ENCODE peak calls at places on chromosomes 5 and 9, in six cellular contexts. E is MM.1S, H is PC-3, O is GM12878, X is fibroblast of lung, K is H1. F is an unnamed sample.
A peak's percentile ranks its signal among the peaks of the same experiment; 100 is the strongest.

GRCh38 chr5:136984772-136985455 is 514.2 kb downstream of the SPOCK1 start:
- DNase-seq in E (no peak), H (no peak), O (no peak), X (no peak), K (no peak), F (no peak)

GRCh38 chr9:112020680-112021596 is 124.3 kb downstream of the UGCG start:
- DNase-seq in E (no peak), H (peak; percentile 89), O (peak; percentile 80), X (peak; percentile 79), K (no peak), F (peak; percentile 30)

GRCh38 chr9:122348288-122348777 is 22.5 kb upstream of the PTGS1 start:
- DNase-seq in E (no peak), H (no peak), O (no peak), X (no peak), K (no peak), F (no peak)

GRCh38 chr5:609506-609905 is 2.6 kb upstream of the CEP72 start:
- DNase-seq in E (no peak), H (no peak), O (no peak), X (no peak), K (no peak), F (no peak)

GRCh38 chr9:135485832-135486231 is 6.2 kb downstream of the PPP1R26 start:
- DNase-seq in E (no peak), H (no peak), O (no peak), X (no peak), K (no peak), F (no peak)

GRCh38 chr9:18485691-18486090 is 11.7 kb downstream of the ADAMTSL1 start:
- DNase-seq in E (no peak), H (no peak), O (no peak), X (peak; percentile 72), K (no peak), F (no peak)

GRCh38 chr5:145531038-145531734 is 304.0 kb downstream of the PRELID2 start:
- DNase-seq in E (no peak), H (peak; percentile 92), O (no peak), X (peak; percentile 90), K (no peak), F (peak; percentile 70)

GRCh38 chr5:130109152-130109551 is 204.9 kb downstream of the CHSY3 start:
- DNase-seq in E (peak; percentile 75), H (peak; percentile 61), O (no peak), X (peak; percentile 36), K (no peak), F (peak; percentile 38)

GRCh38 chr9:3553076-3553765 is 27.4 kb upstream of the RFX3 start:
- DNase-seq in E (no peak), H (no peak), O (no peak), X (no peak), K (no peak), F (no peak)

GRCh38 chr9:120852240-120853018 is 9.7 kb upstream of the PSMD5 start:
- DNase-seq in E (no peak), H (no peak), O (no peak), X (peak; percentile 66), K (no peak), F (no peak)

GRCh38 chr9:35616681-35617459 is 1.3 kb downstream of the CD72 start:
- DNase-seq in E (peak; percentile 52), H (no peak), O (no peak), X (peak; percentile 66), K (no peak), F (peak; percentile 80)

GRCh38 chr9:99962685-99963261 is 56.3 kb downstream of the STX17 start:
- DNase-seq in E (no peak), H (no peak), O (peak; percentile 12), X (peak; percentile 24), K (no peak), F (no peak)

GRCh38 chr9:138075496-138075895 is 197.9 kb downstream of the CACNA1B start:
- DNase-seq in E (no peak), H (no peak), O (no peak), X (no peak), K (no peak), F (no peak)

GRCh38 chr9:111903996-111904395 is 7.4 kb downstream of the UGCG start:
- DNase-seq in E (no peak), H (no peak), O (no peak), X (peak; percentile 23), K (no peak), F (no peak)

GRCh38 chr9:83024501-83025125 is 38.3 kb downstream of the RASEF start:
- DNase-seq in E (no peak), H (no peak), O (no peak), X (peak; percentile 50), K (no peak), F (no peak)

GRCh38 chr9:10875752-10876151 is 262.9 kb upstream of the PTPRD start:
- DNase-seq in E (no peak), H (peak; percentile 56), O (no peak), X (peak; percentile 16), K (no peak), F (no peak)

GRCh38 chr5:14457475-14457874 is 124.1 kb upstream of the OTULINL start:
- DNase-seq in E (no peak), H (no peak), O (no peak), X (peak; percentile 49), K (no peak), F (no peak)

GRCh38 chr5:103347729-103348128 is 89.2 kb downstream of the MACIR start:
- DNase-seq in E (no peak), H (peak; percentile 89), O (no peak), X (peak; percentile 8), K (no peak), F (peak; percentile 44)

GRCh38 chr5:5432020-5432707 is 9.7 kb downstream of the ICE1 start:
- DNase-seq in E (no peak), H (peak; percentile 47), O (no peak), X (peak; percentile 80), K (no peak), F (no peak)

GRCh38 chr9:8868632-8869031 is 1069.1 kb upstream of the DMAC1 start:
- DNase-seq in E (no peak), H (no peak), O (no peak), X (peak; percentile 79), K (no peak), F (no peak)

GRCh38 chr5:131782717-131783116 is 14.1 kb downstream of the FNIP1 start:
- DNase-seq in E (no peak), H (no peak), O (no peak), X (no peak), K (no peak), F (no peak)

GRCh38 chr5:56211298-56211865 is 21.7 kb downstream of the ANKRD55 start:
- DNase-seq in E (no peak), H (peak; percentile 75), O (no peak), X (peak; percentile 89), K (no peak), F (peak; percentile 63)

GRCh38 chr5:160083012-160083436 is 36.2 kb downstream of the PWWP2A start:
- DNase-seq in E (no peak), H (peak; percentile 77), O (no peak), X (peak; percentile 94), K (no peak), F (no peak)

GRCh38 chr9:27094640-27095039 is 14.4 kb upstream of the TEK start:
- DNase-seq in E (no peak), H (peak; percentile 80), O (no peak), X (peak; percentile 90), K (no peak), F (no peak)

DNA sequence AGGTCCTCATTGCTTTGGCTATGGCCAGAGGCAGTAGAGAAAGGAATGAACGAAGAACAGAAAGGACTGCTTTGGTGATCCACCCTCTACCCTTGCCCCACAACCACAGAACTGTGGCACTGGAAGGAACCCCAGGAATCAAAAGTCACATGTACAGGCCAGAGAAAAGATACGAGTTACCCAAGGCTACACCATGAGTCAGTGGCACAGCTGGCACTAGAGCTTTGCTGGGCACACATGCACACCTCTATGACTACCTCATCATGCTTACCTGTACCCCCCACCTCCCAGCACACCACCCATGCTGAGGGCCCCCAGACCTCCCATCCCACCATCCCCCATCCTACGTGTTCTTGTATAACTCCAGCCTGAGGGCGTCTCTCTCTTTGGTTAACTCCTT is 13.1 kb downstream of the GOLGA2 start:
- DNase-seq in E (no peak), H (no peak), O (no peak), X (no peak), K (no peak), F (no peak)
- TF ChIP-seq EZH2 in E (no peak), H (no peak), O (no peak), X (no peak), K (no peak), F (no peak)

GRCh38 chr5:115291397-115291796 is 5.1 kb downstream of the CCDC112 start:
- DNase-seq in E (no peak), H (no peak), O (no peak), X (no peak), K (no peak), F (no peak)
- TF ChIP-seq EZH2 in E (no peak), H (no peak), O (no peak), X (no peak), K (no peak), F (no peak)

GRCh38 chr5:2748841-2749513 is 2.5 kb downstream of the IRX2 start:
- DNase-seq in E (no peak), H (no peak), O (no peak), X (no peak), K (no peak), F (no peak)
- TF ChIP-seq EZH2 in E (no peak), H (no peak), O (no peak), X (no peak), K (no peak), F (no peak)

GRCh38 chr5:77211691-77212047 is 1.2 kb downstream of the PDE8B start:
- DNase-seq in E (no peak), H (no peak), O (no peak), X (no peak), K (no peak), F (no peak)

GRCh38 chr5:77209495-77210090 is 887 bp upstream of the PDE8B start:
- DNase-seq in E (no peak), H (no peak), O (no peak), X (no peak), K (no peak), F (no peak)

GRCh38 chr5:77211013-77211690 is 672 bp downstream of the PDE8B start:
- DNase-seq in E (no peak), H (peak; percentile 63), O (no peak), X (peak; percentile 5), K (peak; percentile 25), F (peak; percentile 19)

GRCh38 chr5:77208507-77209163 is 1.8 kb upstream of the PDE8B start:
- DNase-seq in E (no peak), H (no peak), O (no peak), X (no peak), K (no peak), F (no peak)

DNA sequence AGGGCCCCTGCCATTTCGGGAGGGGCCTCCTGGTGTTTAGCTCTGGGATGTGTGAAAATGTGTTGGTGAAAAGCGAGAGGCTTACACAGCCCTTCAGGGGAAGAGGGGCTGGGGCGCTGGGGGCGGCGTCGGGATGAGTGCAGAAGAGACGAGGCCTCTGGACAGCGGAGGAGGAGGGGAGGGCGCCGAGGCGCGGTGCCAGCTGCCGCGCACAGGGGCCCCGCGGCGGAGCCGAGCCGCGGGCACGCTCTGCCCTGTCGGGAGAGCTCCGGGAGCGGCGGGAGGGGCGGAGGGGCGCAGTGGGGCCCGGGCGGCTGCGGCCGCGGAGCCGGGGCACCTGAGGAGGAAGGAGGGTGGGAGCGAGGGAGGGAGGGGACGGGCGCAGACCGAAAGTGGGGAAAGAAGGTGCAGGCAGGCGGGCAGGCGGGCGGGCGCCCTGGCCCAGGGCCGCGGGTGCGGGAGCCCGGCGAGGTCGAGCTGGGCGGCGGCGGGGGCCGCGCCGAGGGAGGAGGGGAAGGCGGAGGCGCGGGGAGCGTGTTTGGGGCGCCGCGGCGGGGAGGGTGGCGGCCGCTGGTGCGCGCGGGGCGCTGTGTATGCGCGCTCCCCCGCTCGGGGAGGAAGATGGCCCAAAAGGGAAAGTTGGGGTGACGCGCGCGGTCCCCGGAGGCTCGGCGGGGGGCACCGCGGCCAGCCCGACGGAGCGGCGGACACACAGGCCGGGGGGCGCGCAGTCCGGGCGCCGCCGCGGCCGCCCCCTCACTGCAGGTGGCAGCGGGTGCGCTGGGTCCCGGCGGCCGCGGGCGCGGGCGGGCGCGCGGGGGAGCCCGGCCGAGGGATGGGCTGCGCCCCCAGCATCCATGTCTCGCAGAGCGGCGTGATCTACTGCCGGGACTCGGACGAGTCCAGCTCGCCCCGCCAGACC is at the start of gene PDE8B:
- DNase-seq in E (no peak), H (no peak), O (no peak), X (no peak), K (no peak), F (peak; percentile 35)
- TF ChIP-seq EZH2 in E (no peak), H (no peak), O (no peak), X (no peak), K (no peak), F (no peak)

F was measured in hepatocyte.